ENCODE peak calls at places on chromosomes 7 and 10, in seven cellular contexts. A, X, I, V, J, G and D are unnamed samples.

GRCh38 chr10:24240001-24240751 is 31.2 kb downstream of the KIAA1217 start:
- DNase-seq in A (no peak), X (no peak), I (no peak), V (no peak), J (no peak), G (no peak), D (no peak)

GRCh38 chr10:2949948-2950354 is 117.4 kb upstream of the PFKP start:
- DNase-seq in A (no peak), X (no peak), I (no peak), V (no peak), J (no peak), G (no peak), D (no peak)

GRCh38 chr7:107948645-107949442 is 54.1 kb downstream of the LAMB1 start:
- DNase-seq in A (no peak), X (no peak), I (no peak), V (no peak), J (no peak), G (no peak), D (no peak)

GRCh38 chr7:85041599-85042216 is 145.1 kb downstream of the SEMA3D start:
- DNase-seq in A (peak; percentile 78), X (peak; percentile 42), I (peak; percentile 3), V (peak; percentile 51), J (peak; percentile 50), G (peak; percentile 25), D (peak; percentile 71)

GRCh38 chr7:127107601-127108007 is 145.1 kb downstream of the GRM8 start:
- DNase-seq in A (no peak), X (no peak), I (no peak), V (peak; percentile 39), J (peak; percentile 83), G (no peak), D (no peak)

GRCh38 chr7:143396182-143396581 is 12.5 kb downstream of the EPHA1 start:
- DNase-seq in A (peak; percentile 45), X (no peak), I (no peak), V (no peak), J (no peak), G (no peak), D (peak; percentile 60)

GRCh38 chr7:102883098-102883860 is 29.5 kb upstream of the LRRC17 start:
- DNase-seq in A (no peak), X (no peak), I (no peak), V (no peak), J (no peak), G (no peak), D (no peak)

GRCh38 chr10:91709394-91709798 is 76.5 kb upstream of the PPP1R3C start:
- DNase-seq in A (no peak), X (no peak), I (no peak), V (no peak), J (no peak), G (no peak), D (no peak)

GRCh38 chr7:98556288-98556687 is 60.8 kb upstream of the NPTX2 start:
- DNase-seq in A (peak; percentile 19), X (no peak), I (no peak), V (no peak), J (no peak), G (no peak), D (no peak)

GRCh38 chr10:1110674-1111119 is 54.5 kb downstream of the WDR37 start:
- DNase-seq in A (no peak), X (no peak), I (no peak), V (no peak), J (no peak), G (no peak), D (no peak)
- H3K27ac ChIP-seq in A (no peak overlapping the region), X (peak overlapping the region; percentile 24), I (no peak overlapping the region), V (peak overlapping the region; percentile 12), J (no peak overlapping the region), G (no peak overlapping the region), D (no peak overlapping the region)

DNA sequence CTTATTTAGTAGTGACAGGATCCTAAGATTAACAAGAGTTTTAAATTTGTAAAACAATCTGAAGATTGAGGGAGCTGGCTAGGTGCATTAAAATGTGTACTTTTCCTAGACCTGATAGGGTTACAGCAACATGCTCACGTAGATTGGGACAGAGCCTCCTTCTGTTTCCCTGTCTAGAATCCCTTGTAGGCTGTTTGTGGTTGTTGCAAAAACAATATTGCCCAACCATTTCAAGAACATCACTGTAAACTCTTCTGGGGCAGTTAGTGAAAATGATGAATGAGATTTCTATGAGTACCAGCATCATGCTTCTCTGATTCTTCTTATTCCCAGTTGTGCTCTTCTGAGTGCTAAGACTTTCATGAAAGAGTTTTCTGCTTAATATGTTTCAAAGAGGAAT is 14.7 kb upstream of the CPED1 start:
- DNase-seq in A (no peak), X (no peak), I (no peak), V (no peak), J (no peak), G (no peak), D (no peak)
- H3K27ac ChIP-seq in A (no peak overlapping the region), X (no peak overlapping the region), I (no peak overlapping the region), V (no peak overlapping the region), J (no peak overlapping the region), G (no peak overlapping the region), D (no peak overlapping the region)

DNA sequence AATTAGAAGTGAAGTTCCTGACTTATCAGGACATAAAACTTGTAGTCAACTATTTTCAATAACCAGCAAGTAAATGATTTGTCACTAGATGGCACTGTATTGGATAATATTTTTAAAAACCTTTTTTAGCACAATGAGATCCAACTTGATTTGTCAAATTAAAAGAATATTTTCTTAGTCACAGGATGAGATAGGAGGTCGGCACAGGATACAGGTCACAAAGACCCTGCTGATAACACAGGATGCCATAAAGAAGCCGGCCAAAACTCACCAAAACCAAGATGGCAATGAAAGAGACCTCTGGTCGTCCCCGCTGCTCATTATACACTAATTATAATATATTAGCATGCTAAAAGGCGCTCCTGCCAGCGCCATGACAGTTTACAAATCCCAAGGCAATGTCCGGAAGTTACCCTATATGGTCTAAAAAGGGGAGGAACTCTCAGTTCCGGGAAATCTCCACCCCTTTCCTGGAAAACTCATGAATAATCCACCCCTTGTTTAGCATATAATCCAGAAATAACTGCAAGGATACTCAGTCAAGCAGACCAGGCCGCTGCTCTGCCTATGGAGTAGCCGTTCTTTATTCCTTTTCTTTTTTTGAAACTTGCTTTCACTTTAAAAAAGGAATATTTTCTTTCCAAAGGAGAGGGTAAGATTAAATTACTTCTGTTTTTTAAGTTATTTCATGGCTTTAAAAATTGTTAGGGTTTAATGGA is 255.7 kb upstream of the MKLN1 start:
- DNase-seq in A (no peak), X (no peak), I (no peak), V (peak; percentile 68), J (peak; percentile 48), G (peak; percentile 62), D (no peak)
- H3K27ac ChIP-seq in A (peak overlapping the region; percentile 45), X (peak overlapping the region; percentile 75), I (peak overlapping the region; percentile 12), V (peak overlapping the region; percentile 85), J (no peak overlapping the region), G (peak overlapping the region; percentile 50), D (peak overlapping the region; percentile 34)

GRCh38 chr10:13349776-13350274 is 1.7 kb upstream of the SEPHS1 start:
- DNase-seq in A (peak; percentile 79), X (peak; percentile 38), I (no peak), V (peak; percentile 51), J (no peak), G (peak; percentile 51), D (peak; percentile 77)
- H3K27ac ChIP-seq in A (peak overlapping the region; percentile 95), X (peak overlapping the region; percentile 2), I (no peak overlapping the region), V (peak overlapping the region; percentile 58), J (peak overlapping the region; percentile 13), G (peak overlapping the region; percentile 98), D (no peak overlapping the region)

GRCh38 chr10:86451604-86451960 is 70.0 kb downstream of the WAPL start:
- DNase-seq in A (no peak), X (no peak), I (no peak), V (no peak), J (no peak), G (no peak), D (no peak)
- H3K27ac ChIP-seq in A (no peak overlapping the region), X (no peak overlapping the region), I (no peak overlapping the region), V (no peak overlapping the region), J (no peak overlapping the region), G (no peak overlapping the region), D (no peak overlapping the region)

GRCh38 chr10:120570418-120570817 is 113.4 kb downstream of the PLPP4 start:
- DNase-seq in A (no peak), X (no peak), I (no peak), V (no peak), J (no peak), G (no peak), D (no peak)

GRCh38 chr10:120575411-120575810 is 118.4 kb downstream of the PLPP4 start:
- DNase-seq in A (no peak), X (no peak), I (no peak), V (no peak), J (no peak), G (no peak), D (no peak)

GRCh38 chr10:120573355-120573754 is 116.3 kb downstream of the PLPP4 start:
- DNase-seq in A (no peak), X (no peak), I (no peak), V (no peak), J (no peak), G (no peak), D (no peak)

GRCh38 chr10:120574986-120575385 is 118.0 kb downstream of the PLPP4 start:
- DNase-seq in A (no peak), X (no peak), I (no peak), V (no peak), J (no peak), G (no peak), D (no peak)

GRCh38 chr10:120571256-120571655 is 114.2 kb downstream of the PLPP4 start:
- DNase-seq in A (no peak), X (no peak), I (no peak), V (no peak), J (no peak), G (no peak), D (no peak)
- H3K27ac ChIP-seq in A (no peak overlapping the region), X (no peak overlapping the region), I (no peak overlapping the region), V (no peak overlapping the region), J (no peak overlapping the region), G (no peak overlapping the region), D (no peak overlapping the region)

GRCh38 chr7:16694806-16695205 is 48.8 kb downstream of the BZW2 start:
- DNase-seq in A (no peak), X (no peak), I (no peak), V (no peak), J (no peak), G (no peak), D (no peak)

GRCh38 chr7:16693601-16694318 is 47.8 kb downstream of the BZW2 start:
- DNase-seq in A (no peak), X (no peak), I (no peak), V (no peak), J (no peak), G (no peak), D (no peak)

GRCh38 chr7:16698200-16698910 is 52.4 kb downstream of the BZW2 start:
- DNase-seq in A (no peak), X (no peak), I (no peak), V (no peak), J (no peak), G (no peak), D (no peak)

GRCh38 chr7:16695621-16696237 is 49.7 kb downstream of the BZW2 start:
- DNase-seq in A (no peak), X (no peak), I (no peak), V (no peak), J (peak; percentile 30), G (no peak), D (no peak)

GRCh38 chr7:16697507-16698199 is 51.7 kb downstream of the BZW2 start:
- DNase-seq in A (no peak), X (no peak), I (no peak), V (no peak), J (no peak), G (no peak), D (no peak)
- H3K27ac ChIP-seq in A (peak overlapping the region; percentile 49), X (no peak overlapping the region), I (no peak overlapping the region), V (no peak overlapping the region), J (no peak overlapping the region), G (no peak overlapping the region), D (no peak overlapping the region)